ENCODE peak calls at places on chromosomes 7 and 10, in eight cellular contexts. One of them, this sample, is unnamed.
A peak's percentile ranks its signal among the peaks of the same experiment; 100 is the strongest.

GRCh38 chr7:101911011-101911799 is 93.8 kb downstream of the CUX1 start:
- DNase-seq in stimulated activated CD8-positive, alpha-beta memory T cell treated with anti-CD3 and anti-CD28 coated beads, Interleukin-15, amount 100 ng/mL, for 4 hours: no peak
- DNase-seq in cardiac muscle cell: peak; percentile 48
- DNase-seq in CD8-positive, alpha-beta memory T cell: no peak
- DNase-seq in activated T-cell treated with anti-CD3 and anti-CD28 coated beads for 1 hour: no peak
- DNase-seq in activated CD8-positive, alpha-beta memory T cell treated with anti-CD3 and anti-CD28 coated beads for 48 hours: no peak
- DNase-seq in ACHN: no peak
- DNase-seq in NCI-H774: no peak
- DNase-seq in this sample: no peak

GRCh38 chr10:5402798-5403197 is 1.8 kb downstream of the TUBAL3 start:
- DNase-seq in stimulated activated CD8-positive, alpha-beta memory T cell treated with anti-CD3 and anti-CD28 coated beads, Interleukin-15, amount 100 ng/mL, for 4 hours: no peak
- DNase-seq in cardiac muscle cell: no peak
- DNase-seq in CD8-positive, alpha-beta memory T cell: no peak
- DNase-seq in activated T-cell treated with anti-CD3 and anti-CD28 coated beads for 1 hour: no peak
- DNase-seq in activated CD8-positive, alpha-beta memory T cell treated with anti-CD3 and anti-CD28 coated beads for 48 hours: no peak
- DNase-seq in ACHN: no peak
- DNase-seq in NCI-H774: no peak
- DNase-seq in this sample: no peak

GRCh38 chr10:89047397-89047796 is 56.8 kb downstream of the FAS start:
- DNase-seq in stimulated activated CD8-positive, alpha-beta memory T cell treated with anti-CD3 and anti-CD28 coated beads, Interleukin-15, amount 100 ng/mL, for 4 hours: no peak
- DNase-seq in cardiac muscle cell: peak; percentile 51
- DNase-seq in CD8-positive, alpha-beta memory T cell: no peak
- DNase-seq in activated T-cell treated with anti-CD3 and anti-CD28 coated beads for 1 hour: no peak
- DNase-seq in activated CD8-positive, alpha-beta memory T cell treated with anti-CD3 and anti-CD28 coated beads for 48 hours: no peak
- DNase-seq in ACHN: no peak
- DNase-seq in NCI-H774: no peak
- DNase-seq in this sample: peak; percentile 58

GRCh38 chr7:98398567-98399372 is 2.1 kb downstream of the BAIAP2L1 start:
- DNase-seq in stimulated activated CD8-positive, alpha-beta memory T cell treated with anti-CD3 and anti-CD28 coated beads, Interleukin-15, amount 100 ng/mL, for 4 hours: no peak
- DNase-seq in cardiac muscle cell: no peak
- DNase-seq in CD8-positive, alpha-beta memory T cell: no peak
- DNase-seq in activated T-cell treated with anti-CD3 and anti-CD28 coated beads for 1 hour: no peak
- DNase-seq in activated CD8-positive, alpha-beta memory T cell treated with anti-CD3 and anti-CD28 coated beads for 48 hours: no peak
- DNase-seq in ACHN: no peak
- DNase-seq in NCI-H774: peak; percentile 41
- DNase-seq in this sample: no peak

GRCh38 chr7:2104716-2105115 is 128.0 kb downstream of the MAD1L1 start:
- DNase-seq in stimulated activated CD8-positive, alpha-beta memory T cell treated with anti-CD3 and anti-CD28 coated beads, Interleukin-15, amount 100 ng/mL, for 4 hours: no peak
- DNase-seq in cardiac muscle cell: no peak
- DNase-seq in CD8-positive, alpha-beta memory T cell: no peak
- DNase-seq in activated T-cell treated with anti-CD3 and anti-CD28 coated beads for 1 hour: no peak
- DNase-seq in activated CD8-positive, alpha-beta memory T cell treated with anti-CD3 and anti-CD28 coated beads for 48 hours: no peak
- DNase-seq in ACHN: no peak
- DNase-seq in NCI-H774: no peak
- DNase-seq in this sample: peak; percentile 49

GRCh38 chr7:42152353-42153205 is 84.4 kb downstream of the GLI3 start:
- DNase-seq in stimulated activated CD8-positive, alpha-beta memory T cell treated with anti-CD3 and anti-CD28 coated beads, Interleukin-15, amount 100 ng/mL, for 4 hours: no peak
- DNase-seq in cardiac muscle cell: no peak
- DNase-seq in CD8-positive, alpha-beta memory T cell: no peak
- DNase-seq in activated T-cell treated with anti-CD3 and anti-CD28 coated beads for 1 hour: no peak
- DNase-seq in activated CD8-positive, alpha-beta memory T cell treated with anti-CD3 and anti-CD28 coated beads for 48 hours: no peak
- DNase-seq in ACHN: no peak
- DNase-seq in NCI-H774: no peak
- DNase-seq in this sample: no peak

GRCh38 chr7:39589323-39590111 is 23.3 kb downstream of the YAE1 start:
- DNase-seq in stimulated activated CD8-positive, alpha-beta memory T cell treated with anti-CD3 and anti-CD28 coated beads, Interleukin-15, amount 100 ng/mL, for 4 hours: peak; percentile 69
- DNase-seq in cardiac muscle cell: peak; percentile 90
- DNase-seq in CD8-positive, alpha-beta memory T cell: peak; percentile 13
- DNase-seq in activated T-cell treated with anti-CD3 and anti-CD28 coated beads for 1 hour: peak; percentile 21
- DNase-seq in activated CD8-positive, alpha-beta memory T cell treated with anti-CD3 and anti-CD28 coated beads for 48 hours: no peak
- DNase-seq in ACHN: peak; percentile 42
- DNase-seq in NCI-H774: no peak
- DNase-seq in this sample: peak; percentile 98

GRCh38 chr10:132143162-132143561 is 43.6 kb upstream of the DPYSL4 start:
- DNase-seq in stimulated activated CD8-positive, alpha-beta memory T cell treated with anti-CD3 and anti-CD28 coated beads, Interleukin-15, amount 100 ng/mL, for 4 hours: no peak
- DNase-seq in cardiac muscle cell: peak; percentile 22
- DNase-seq in CD8-positive, alpha-beta memory T cell: no peak
- DNase-seq in activated T-cell treated with anti-CD3 and anti-CD28 coated beads for 1 hour: no peak
- DNase-seq in activated CD8-positive, alpha-beta memory T cell treated with anti-CD3 and anti-CD28 coated beads for 48 hours: no peak
- DNase-seq in ACHN: no peak
- DNase-seq in NCI-H774: no peak
- DNase-seq in this sample: peak; percentile 11

GRCh38 chr10:114647545-114648138 is 10.4 kb downstream of the ABLIM1 start:
- DNase-seq in stimulated activated CD8-positive, alpha-beta memory T cell treated with anti-CD3 and anti-CD28 coated beads, Interleukin-15, amount 100 ng/mL, for 4 hours: no peak
- DNase-seq in cardiac muscle cell: peak; percentile 21
- DNase-seq in CD8-positive, alpha-beta memory T cell: no peak
- DNase-seq in activated T-cell treated with anti-CD3 and anti-CD28 coated beads for 1 hour: no peak
- DNase-seq in activated CD8-positive, alpha-beta memory T cell treated with anti-CD3 and anti-CD28 coated beads for 48 hours: no peak
- DNase-seq in ACHN: no peak
- DNase-seq in NCI-H774: no peak
- DNase-seq in this sample: peak; percentile 19

GRCh38 chr10:32077896-32078295 is 21.7 kb upstream of the KIF5B start:
- DNase-seq in stimulated activated CD8-positive, alpha-beta memory T cell treated with anti-CD3 and anti-CD28 coated beads, Interleukin-15, amount 100 ng/mL, for 4 hours: no peak
- DNase-seq in cardiac muscle cell: peak; percentile 65
- DNase-seq in CD8-positive, alpha-beta memory T cell: no peak
- DNase-seq in activated T-cell treated with anti-CD3 and anti-CD28 coated beads for 1 hour: no peak
- DNase-seq in activated CD8-positive, alpha-beta memory T cell treated with anti-CD3 and anti-CD28 coated beads for 48 hours: no peak
- DNase-seq in ACHN: peak; percentile 41
- DNase-seq in NCI-H774: no peak
- DNase-seq in this sample: peak; percentile 66